ENCODE peak calls at places on chromosomes 1 and 21, in five cellular contexts. One of them, this sample, is unnamed.

GRCh38 chr21:36744560-36745231 is 45.8 kb downstream of the SIM2 start:
- DNase-seq in RWPE1: no peak
- DNase-seq in HCT116: no peak
- DNase-seq in B cell: no peak
- DNase-seq in lower leg skin: no peak
- DNase-seq in this sample: no peak

GRCh38 chr1:92167151-92167550 is 50.6 kb upstream of the C1orf146 start:
- DNase-seq in lower leg skin: no peak
- DNase-seq in RWPE1: no peak
- DNase-seq in HCT116: no peak
- DNase-seq in B cell: no peak
- DNase-seq in this sample: no peak

GRCh38 chr21:45528981-45529784 is 13.1 kb downstream of the SLC19A1 start:
- DNase-seq in B cell: no peak
- DNase-seq in HCT116: no peak
- DNase-seq in RWPE1: no peak
- DNase-seq in lower leg skin: peak
- DNase-seq in this sample: no peak

GRCh38 chr1:198258491-198258890 is 101.7 kb downstream of the NEK7 start:
- DNase-seq in HCT116: no peak
- DNase-seq in RWPE1: peak
- DNase-seq in B cell: no peak
- DNase-seq in lower leg skin: no peak
- DNase-seq in this sample: no peak

GRCh38 chr21:19557046-19557445 is 1153.5 kb upstream of the TMPRSS15 start:
- DNase-seq in lower leg skin: no peak
- DNase-seq in RWPE1: no peak
- DNase-seq in HCT116: no peak
- DNase-seq in B cell: no peak
- DNase-seq in this sample: no peak

GRCh38 chr1:5716126-5716525 is 276.1 kb downstream of the NPHP4 start:
- DNase-seq in lower leg skin: peak
- DNase-seq in HCT116: no peak
- DNase-seq in RWPE1: no peak
- DNase-seq in B cell: no peak
- DNase-seq in this sample: no peak

GRCh38 chr1:204578867-204579664 is 62.9 kb downstream of the MDM4 start:
- DNase-seq in RWPE1: no peak
- DNase-seq in lower leg skin: no peak
- DNase-seq in B cell: peak
- DNase-seq in HCT116: no peak
- DNase-seq in this sample: no peak

GRCh38 chr1:227395391-227396028 is 77.2 kb upstream of the CDC42BPA start:
- DNase-seq in HCT116: peak
- DNase-seq in B cell: no peak
- DNase-seq in lower leg skin: no peak
- DNase-seq in RWPE1: no peak
- DNase-seq in this sample: no peak

GRCh38 chr1:173414136-173414535 is 63.0 kb upstream of the PRDX6 start:
- DNase-seq in lower leg skin: no peak
- DNase-seq in HCT116: no peak
- DNase-seq in B cell: peak
- DNase-seq in RWPE1: no peak
- DNase-seq in this sample: no peak

GRCh38 chr1:206769331-206769731 is 1.2 kb upstream of the IL19 start:
- DNase-seq in HCT116: no peak
- DNase-seq in RWPE1: no peak
- DNase-seq in lower leg skin: no peak
- DNase-seq in B cell: no peak
- DNase-seq in this sample: no peak

GRCh38 chr1:175072131-175072941 is 4.7 kb downstream of the TNN start:
- DNase-seq in lower leg skin: no peak
- DNase-seq in HCT116: no peak
- DNase-seq in B cell: no peak
- DNase-seq in RWPE1: no peak
- DNase-seq in this sample: no peak

GRCh38 chr1:203046984-203047630 is 20.8 kb downstream of the PPFIA4 start:
- DNase-seq in RWPE1: peak
- DNase-seq in B cell: no peak
- DNase-seq in HCT116: no peak
- DNase-seq in lower leg skin: no peak
- DNase-seq in this sample: peak

GRCh38 chr1:95916616-95917015 is 682.6 kb downstream of the RWDD3 start:
- DNase-seq in RWPE1: no peak
- DNase-seq in HCT116: no peak
- DNase-seq in lower leg skin: no peak
- DNase-seq in B cell: no peak
- DNase-seq in this sample: no peak

GRCh38 chr1:226064816-226065248 is 2.3 kb downstream of the H3-3A start:
- DNase-seq in lower leg skin: no peak
- DNase-seq in RWPE1: peak
- DNase-seq in HCT116: no peak
- DNase-seq in B cell: no peak
- DNase-seq in this sample: no peak

GRCh38 chr1:87940410-87940809 is 611.7 kb downstream of the LMO4 start:
- DNase-seq in lower leg skin: no peak
- DNase-seq in RWPE1: no peak
- DNase-seq in HCT116: no peak
- DNase-seq in B cell: no peak
- DNase-seq in this sample: no peak

GRCh38 chr1:14742181-14742980 is 143.9 kb downstream of the KAZN start:
- DNase-seq in HCT116: peak
- DNase-seq in lower leg skin: no peak
- DNase-seq in RWPE1: peak
- DNase-seq in B cell: no peak
- DNase-seq in this sample: peak

GRCh38 chr1:173269490-173270230 is 62.5 kb upstream of the TNFSF4 start:
- DNase-seq in lower leg skin: no peak
- DNase-seq in RWPE1: peak
- DNase-seq in HCT116: peak
- DNase-seq in B cell: no peak
- DNase-seq in this sample: no peak

GRCh38 chr1:1889090-1889750 is 1.7 kb downstream of the GNB1 start:
- DNase-seq in RWPE1: no peak
- DNase-seq in HCT116: no peak
- DNase-seq in B cell: no peak
- DNase-seq in lower leg skin: no peak
- DNase-seq in this sample: no peak

GRCh38 chr1:101511501-101511900 is 274.7 kb downstream of the S1PR1 start:
- DNase-seq in RWPE1: no peak
- DNase-seq in HCT116: no peak
- DNase-seq in B cell: no peak
- DNase-seq in lower leg skin: no peak
- DNase-seq in this sample: no peak

GRCh38 chr1:55696181-55696580 is 481.0 kb upstream of the USP24 start:
- DNase-seq in HCT116: no peak
- DNase-seq in B cell: no peak
- DNase-seq in lower leg skin: peak
- DNase-seq in RWPE1: peak
- DNase-seq in this sample: no peak

GRCh38 chr1:238061967-238062613 is 171.4 kb upstream of the ZP4 start:
- DNase-seq in lower leg skin: no peak
- DNase-seq in HCT116: no peak
- DNase-seq in RWPE1: peak
- DNase-seq in B cell: no peak
- DNase-seq in this sample: peak

GRCh38 chr1:98086796-98087195 is 166.0 kb upstream of the DPYD start:
- DNase-seq in HCT116: peak
- DNase-seq in B cell: no peak
- DNase-seq in RWPE1: peak
- DNase-seq in lower leg skin: no peak
- DNase-seq in this sample: peak

GRCh38 chr21:44052071-44052829 is 40.1 kb downstream of the TRAPPC10 start:
- DNase-seq in B cell: no peak
- DNase-seq in HCT116: no peak
- DNase-seq in lower leg skin: peak
- DNase-seq in RWPE1: no peak
- DNase-seq in this sample: no peak

GRCh38 chr1:54081306-54082270 is 28.2 kb downstream of the TCEANC2 start:
- DNase-seq in lower leg skin: no peak
- DNase-seq in B cell: peak
- DNase-seq in RWPE1: peak
- DNase-seq in HCT116: peak
- DNase-seq in this sample: peak

GRCh38 chr1:117142200-117142599 is 20.7 kb upstream of the TRIM45 start:
- DNase-seq in lower leg skin: no peak
- DNase-seq in RWPE1: no peak
- DNase-seq in B cell: no peak
- DNase-seq in HCT116: no peak
- DNase-seq in this sample: no peak

GRCh38 chr1:155648207-155649147 is 38.5 kb downstream of the MSTO1 start:
- DNase-seq in HCT116: peak
- DNase-seq in B cell: no peak
- DNase-seq in lower leg skin: no peak
- DNase-seq in RWPE1: peak
- DNase-seq in this sample: peak

DNA sequence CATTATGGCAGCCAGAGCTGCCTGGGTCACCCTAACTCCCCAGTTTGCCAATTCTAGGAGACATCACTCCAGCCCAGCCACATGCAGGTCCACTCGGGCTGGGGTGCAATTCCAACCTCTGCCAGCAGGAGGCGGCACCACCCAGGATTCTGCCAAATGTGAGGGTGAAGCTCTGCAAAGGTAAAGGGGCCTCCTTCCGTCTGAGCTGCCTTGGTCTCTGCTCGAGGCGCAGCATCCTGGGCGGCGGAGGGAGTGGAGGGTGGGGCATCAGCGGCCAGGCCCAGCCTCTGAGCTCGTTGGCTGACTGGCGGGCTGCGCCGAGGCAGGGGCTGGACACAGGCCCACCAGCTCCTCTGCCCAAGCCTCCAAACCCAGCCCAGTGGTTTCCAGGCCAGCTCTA is 63.8 kb downstream of the ARHGEF16 start:
- DNase-seq in B cell: no peak
- DNase-seq in HCT116: no peak
- DNase-seq in lower leg skin: no peak
- DNase-seq in RWPE1: no peak
- DNase-seq in this sample: no peak
- TF ChIP-seq CTCF in B cell: peak
- TF ChIP-seq CTCF in HCT116: no peak
- TF ChIP-seq CTCF in lower leg skin: peak
- TF ChIP-seq CTCF in RWPE1: peak
- TF ChIP-seq CTCF in this sample: peak

GRCh38 chr1:79848316-79848715 is 841.8 kb upstream of the ADGRL4 start:
- DNase-seq in HCT116: no peak
- DNase-seq in B cell: no peak
- DNase-seq in RWPE1: no peak
- DNase-seq in lower leg skin: no peak
- DNase-seq in this sample: no peak

GRCh38 chr1:79847715-79848114 is 841.2 kb upstream of the ADGRL4 start:
- DNase-seq in lower leg skin: no peak
- DNase-seq in B cell: no peak
- DNase-seq in RWPE1: no peak
- DNase-seq in HCT116: no peak
- DNase-seq in this sample: no peak

GRCh38 chr1:79849388-79849787 is 842.9 kb upstream of the ADGRL4 start:
- DNase-seq in RWPE1: no peak
- DNase-seq in HCT116: no peak
- DNase-seq in B cell: no peak
- DNase-seq in lower leg skin: no peak
- DNase-seq in this sample: no peak

DNA sequence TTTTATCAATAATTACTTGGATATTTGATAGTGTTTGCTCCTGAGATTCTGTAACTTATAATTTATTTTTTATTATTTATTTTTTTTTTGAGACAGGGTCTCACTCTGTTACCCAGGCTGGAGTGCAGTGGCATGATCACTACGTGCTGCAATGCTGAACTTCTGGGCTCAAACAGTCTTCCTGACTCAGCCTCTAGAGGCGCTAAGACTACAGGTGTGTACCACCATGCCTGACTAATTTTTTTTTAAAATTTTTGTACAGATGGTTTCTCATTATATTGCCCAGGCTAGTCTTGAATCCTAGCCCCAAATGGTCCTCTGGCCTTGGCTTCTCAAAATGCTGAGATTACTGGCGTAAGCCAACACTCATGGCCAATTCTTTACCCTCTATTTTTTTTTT is 845.5 kb upstream of the ADGRL4 start:
- DNase-seq in RWPE1: no peak
- DNase-seq in B cell: no peak
- DNase-seq in HCT116: peak
- DNase-seq in lower leg skin: no peak
- DNase-seq in this sample: no peak
- TF ChIP-seq CTCF in RWPE1: no peak
- TF ChIP-seq CTCF in B cell: peak
- TF ChIP-seq CTCF in HCT116: no peak
- TF ChIP-seq CTCF in lower leg skin: no peak
- TF ChIP-seq CTCF in this sample: peak

DNA sequence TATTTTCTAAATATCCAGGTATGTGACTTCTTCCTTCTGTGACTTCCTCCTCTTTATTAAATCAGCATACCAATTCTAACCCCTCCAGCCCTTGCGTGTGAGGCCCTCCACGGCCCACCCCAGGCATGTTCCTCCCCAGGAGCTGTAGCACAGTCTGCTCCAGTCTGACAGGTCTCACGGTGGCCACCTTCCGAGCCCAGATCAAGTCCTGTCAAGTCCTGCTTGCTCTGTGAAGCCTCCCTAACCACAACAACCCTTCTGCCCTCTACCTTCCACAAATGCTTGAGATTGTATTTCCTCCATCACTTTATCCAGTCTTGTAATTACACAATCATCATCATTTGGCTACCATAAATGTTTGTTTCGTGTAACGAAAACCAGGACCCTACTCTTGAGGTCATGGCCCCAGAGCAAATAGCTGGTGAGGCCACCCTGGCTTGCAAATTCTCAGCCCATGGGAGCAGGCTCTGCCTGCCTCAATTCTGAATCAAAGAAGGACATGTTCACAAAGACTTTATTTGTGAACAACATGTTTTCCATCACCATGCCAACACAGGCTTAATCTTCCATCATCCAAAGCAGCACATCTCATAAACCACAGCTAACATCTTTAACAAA is 33.0 kb upstream of the S100A7 start:
- DNase-seq in RWPE1: no peak
- DNase-seq in B cell: no peak
- DNase-seq in HCT116: no peak
- DNase-seq in lower leg skin: no peak
- DNase-seq in this sample: no peak
- TF ChIP-seq CTCF in RWPE1: no peak
- TF ChIP-seq CTCF in B cell: no peak
- TF ChIP-seq CTCF in HCT116: no peak
- TF ChIP-seq CTCF in lower leg skin: no peak
- TF ChIP-seq CTCF in this sample: no peak

DNA sequence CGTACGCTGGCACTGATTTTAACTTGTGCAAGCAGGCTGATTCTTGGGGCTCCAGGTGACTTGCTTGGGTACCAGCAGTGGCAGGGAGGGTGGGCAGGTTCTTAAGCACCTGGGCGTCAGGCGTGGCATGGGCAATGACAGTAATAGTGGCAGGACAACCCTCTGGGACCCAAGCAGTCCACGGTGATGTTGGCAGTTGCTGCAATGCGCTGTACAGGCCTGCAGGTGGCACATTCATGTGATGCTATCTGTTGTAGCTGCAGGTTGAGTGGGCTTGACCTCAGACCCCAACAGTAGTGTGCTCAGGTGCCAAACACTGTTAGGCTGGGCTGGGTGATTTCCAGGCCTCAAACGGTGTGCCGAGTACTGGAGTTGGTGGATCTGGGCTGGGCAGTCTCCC is 10.2 kb upstream of the OR10J4 start:
- DNase-seq in lower leg skin: no peak
- DNase-seq in RWPE1: no peak
- DNase-seq in B cell: no peak
- DNase-seq in HCT116: no peak
- DNase-seq in this sample: no peak
- TF ChIP-seq CTCF in lower leg skin: no peak
- TF ChIP-seq CTCF in RWPE1: no peak
- TF ChIP-seq CTCF in B cell: no peak
- TF ChIP-seq CTCF in HCT116: peak
- TF ChIP-seq CTCF in this sample: peak

This sample was measured in epithelial cell of proximal tubule.